ENCODE peak calls at places on chromosomes 11 and 22, in seven cellular contexts. T is activated effector memory CD4-positive, alpha-beta T cell treated with anti-CD3 and anti-CD28 coated beads, Interleukin-2, amount 50 U/mL, for 16 hours; F is activated T-cell treated with anti-CD3 and anti-CD28 coated beads for 1 hour; Z is CD8-positive, alpha-beta memory T cell; D is iPS DF 6.9; C is CD8-positive, alpha-beta T cell; P is T47D. Y is an unnamed sample.

GRCh38 chr11:64007629-64008282 is 21.5 kb downstream of the OTUB1 start:
- DNase-seq in C (no peak), D (no peak), P (no peak), F (no peak), Z (no peak), T (no peak), Y (no peak)

GRCh38 chr11:76665172-76665571 is 5.4 kb downstream of the LRRC32 start:
- DNase-seq in Z (no peak), T (peak), C (no peak), P (no peak), D (no peak), F (no peak), Y (no peak)

GRCh38 chr11:46554205-46555162 is 39.3 kb downstream of the AMBRA1 start:
- DNase-seq in P (peak), D (no peak), F (no peak), C (no peak), Z (no peak), T (no peak), Y (no peak)

GRCh38 chr11:115391162-115391561 is 113.1 kb downstream of the CADM1 start:
- DNase-seq in D (no peak), F (no peak), C (no peak), P (no peak), T (no peak), Z (no peak), Y (no peak)

GRCh38 chr11:133946018-133946417 is 10.8 kb downstream of the IGSF9B start:
- DNase-seq in D (no peak), C (no peak), T (no peak), Z (no peak), P (no peak), F (no peak), Y (no peak)

GRCh38 chr22:48856308-48856615 is 971.4 kb downstream of the BRD1 start:
- DNase-seq in T (peak), C (no peak), D (no peak), P (no peak), F (no peak), Z (peak), Y (no peak)

GRCh38 chr11:126189109-126189929 is 22.1 kb downstream of the RPUSD4 start:
- DNase-seq in F (no peak), C (no peak), P (no peak), D (no peak), Z (no peak), T (no peak), Y (no peak)

GRCh38 chr11:74840486-74840885 is 91.8 kb downstream of the RNF169 start:
- DNase-seq in T (no peak), F (no peak), C (no peak), P (no peak), Z (no peak), D (no peak), Y (no peak)

GRCh38 chr11:69938206-69938605 is 119.0 kb upstream of the FGF3 start:
- DNase-seq in Z (peak), C (no peak), D (no peak), T (no peak), F (no peak), P (no peak), Y (no peak)

GRCh38 chr11:78371221-78371899 is 46.3 kb downstream of the GAB2 start:
- DNase-seq in T (no peak), C (no peak), P (no peak), F (no peak), D (no peak), Z (no peak), Y (no peak)

GRCh38 chr11:47917643-47918369 is 62.6 kb upstream of the PTPRJ start:
- DNase-seq in D (no peak), P (peak), F (no peak), T (peak), C (no peak), Z (peak), Y (no peak)

GRCh38 chr11:61642162-61642561 is 38.0 kb upstream of the DAGLA start:
- DNase-seq in Z (no peak), D (no peak), T (no peak), C (no peak), P (no peak), F (no peak), Y (no peak)

GRCh38 chr11:108019870-108020540 is 11.3 kb downstream of the CUL5 start:
- DNase-seq in T (no peak), F (no peak), C (no peak), P (no peak), D (no peak), Z (no peak), Y (no peak)

GRCh38 chr11:70472240-70472639 is 73.9 kb downstream of the CTTN start:
- DNase-seq in F (no peak), Z (peak), P (no peak), D (no peak), T (no peak), C (no peak), Y (no peak)

GRCh38 chr11:69131644-69132300 is 24.0 kb upstream of the SMIM38 start:
- DNase-seq in D (peak), C (no peak), P (peak), F (no peak), Z (no peak), T (no peak), Y (no peak)

GRCh38 chr11:19072464-19072863 is 11.9 kb upstream of the MRGPRX2 start:
- DNase-seq in F (no peak), P (peak), D (no peak), Z (no peak), T (no peak), C (no peak), Y (no peak)

GRCh38 chr11:96130061-96130460 is 206.2 kb upstream of the MTMR2 start:
- DNase-seq in P (no peak), D (no peak), Z (no peak), T (no peak), F (no peak), C (no peak), Y (no peak)

GRCh38 chr22:49960967-49961600 is 512 bp downstream of the PIM3 start:
- DNase-seq in F (no peak), Z (peak), T (peak), D (no peak), C (peak), P (peak), Y (no peak)

GRCh38 chr22:27667121-27667843 is 134.3 kb downstream of the MN1 start:
- DNase-seq in C (no peak), P (no peak), D (no peak), T (no peak), F (no peak), Z (no peak), Y (no peak)

GRCh38 chr11:110077866-110078325 is 15.3 kb upstream of the ZC3H12C start:
- DNase-seq in T (no peak), C (no peak), P (no peak), Z (no peak), F (no peak), D (no peak), Y (no peak)

GRCh38 chr11:116931206-116931953 is 94.0 kb upstream of the APOA1 start:
- DNase-seq in F (no peak), C (no peak), T (peak), P (no peak), D (no peak), Z (peak), Y (no peak)

Y was measured in smooth muscle cell of the brain vasculature.